ENCODE peak calls at places on chromosomes 4 and X, in five cellular contexts. P is transverse colon, E is upper lobe of left lung, S is breast epithelium, H is H1. O is an unnamed sample.

GRCh38 chr4:112857461-112857860 is 192.0 kb upstream of the ANK2 start:
- DNase-seq in E (no peak), H (no peak), S (no peak), P (no peak), O (no peak)

GRCh38 chr4:65259251-65259650 is 411.0 kb downstream of the EPHA5 start:
- DNase-seq in S (no peak), P (no peak), E (no peak), H (no peak), O (no peak)

GRCh38 chr4:71532407-71532806 is 193.6 kb downstream of the SLC4A4 start:
- DNase-seq in E (no peak), P (no peak), H (no peak), S (no peak), O (no peak)

GRCh38 chrX:38699116-38699515 is 102.1 kb upstream of the MID1IP1 start:
- DNase-seq in P (no peak), H (no peak), S (no peak), E (no peak), O (no peak)

GRCh38 chr4:84894621-84895020 is 71.9 kb downstream of the WDFY3 start:
- DNase-seq in P (no peak), E (peak), H (no peak), S (no peak), O (no peak)

GRCh38 chr4:143195581-143195980 is 10.9 kb downstream of the USP38 start:
- DNase-seq in S (no peak), P (no peak), E (no peak), H (no peak), O (no peak)

GRCh38 chr4:124178449-124179021 is 534.0 kb downstream of the ANKRD50 start:
- DNase-seq in P (no peak), S (no peak), H (no peak), E (no peak), O (no peak)

GRCh38 chr4:182015893-182016292 is 227.3 kb upstream of the TENM3 start:
- DNase-seq in P (no peak), E (no peak), H (no peak), S (no peak), O (no peak)

GRCh38 chr4:156190606-156191005 is 236.9 kb upstream of the CTSO start:
- DNase-seq in E (no peak), S (no peak), H (no peak), P (no peak), O (no peak)

GRCh38 chr4:154626793-154627484 is 14.5 kb upstream of the FGG start:
- DNase-seq in P (peak), E (peak), H (peak), S (peak), O (no peak)

GRCh38 chr4:70365479-70365878 is 4.9 kb downstream of the SMR3A start:
- DNase-seq in P (no peak), E (no peak), S (no peak), H (no peak), O (no peak)

GRCh38 chrX:150934453-150934852 is 36.0 kb upstream of the CD99L2 start:
- DNase-seq in S (no peak), P (peak), E (no peak), H (no peak), O (no peak)

GRCh38 chrX:21989415-21989814 is 42.7 kb upstream of the PHEX start:
- DNase-seq in P (no peak), E (no peak), S (no peak), H (no peak), O (no peak)

GRCh38 chr4:41709844-41710481 is 38.6 kb downstream of the PHOX2B start:
- DNase-seq in P (no peak), E (no peak), S (no peak), H (no peak), O (no peak)

GRCh38 chr4:172892300-172892699 is 276.3 kb upstream of the GALNT7 start:
- DNase-seq in H (peak), P (no peak), E (no peak), S (no peak), O (no peak)

GRCh38 chr4:181650033-181650825 is 593.0 kb upstream of the TENM3 start:
- DNase-seq in P (no peak), H (no peak), S (no peak), E (no peak), O (no peak)

GRCh38 chrX:15129412-15129811 is 140.5 kb downstream of the ASB9 start:
- DNase-seq in S (no peak), E (no peak), P (no peak), H (no peak), O (no peak)

GRCh38 chr4:139015269-139015947 is at the start of gene NOCT:
- DNase-seq in E (peak), H (peak), P (peak), S (peak), O (peak)

GRCh38 chr4:82248903-82249632 is 124.7 kb downstream of the HNRNPD start:
- DNase-seq in E (no peak), H (no peak), S (no peak), P (no peak), O (no peak)

GRCh38 chr4:48042979-48043461 is 26.4 kb downstream of the NIPAL1 start:
- DNase-seq in P (no peak), H (no peak), S (no peak), E (no peak), O (no peak)

GRCh38 chr4:76453232-76453631 is 18.2 kb downstream of the SHROOM3 start:
- DNase-seq in S (no peak), P (no peak), H (no peak), E (no peak), O (no peak)

DNA sequence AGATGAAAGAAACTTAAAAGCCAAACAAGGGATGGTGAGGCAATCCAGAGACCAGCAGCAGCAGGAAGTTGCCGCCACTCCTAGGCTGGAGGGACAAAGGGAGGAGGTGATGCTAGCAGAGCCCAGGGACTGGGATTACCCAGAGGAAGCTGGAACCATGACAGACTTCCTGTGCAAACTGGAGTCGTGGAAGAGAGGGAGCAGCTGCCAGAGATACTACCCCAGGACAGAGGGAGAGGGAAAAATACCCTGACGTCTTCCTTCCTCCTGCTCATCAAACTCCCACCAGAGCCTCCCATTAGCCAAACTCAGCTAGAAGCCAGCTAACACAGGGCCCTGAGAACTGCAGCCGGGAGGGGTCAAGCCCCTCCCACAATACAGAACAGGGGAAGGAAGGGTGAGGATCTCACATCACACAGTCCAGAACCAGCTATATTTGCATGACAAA is 101.2 kb upstream of the KLF3 start:
- DNase-seq in E (peak), S (no peak), H (no peak), P (peak), O (no peak)
- TF ChIP-seq POLR2AphosphoS5 in E (peak), S (no peak), H (no peak), P (no peak), O (no peak)

GRCh38 chr4:176680668-176681067 is 112.1 kb downstream of the VEGFC start:
- DNase-seq in P (no peak), E (no peak), H (no peak), S (no peak), O (no peak)
- H3K4me3 ChIP-seq in P (no peak), E (no peak), H (no peak), S (no peak), O (no peak)

GRCh38 chrX:136616987-136617685 is 30.8 kb upstream of the CD40LG start:
- DNase-seq in P (no peak), E (no peak), S (no peak), H (no peak), O (no peak)
- TF ChIP-seq POLR2A in P (no peak), E (no peak), S (no peak), H (no peak), O (no peak)

DNA sequence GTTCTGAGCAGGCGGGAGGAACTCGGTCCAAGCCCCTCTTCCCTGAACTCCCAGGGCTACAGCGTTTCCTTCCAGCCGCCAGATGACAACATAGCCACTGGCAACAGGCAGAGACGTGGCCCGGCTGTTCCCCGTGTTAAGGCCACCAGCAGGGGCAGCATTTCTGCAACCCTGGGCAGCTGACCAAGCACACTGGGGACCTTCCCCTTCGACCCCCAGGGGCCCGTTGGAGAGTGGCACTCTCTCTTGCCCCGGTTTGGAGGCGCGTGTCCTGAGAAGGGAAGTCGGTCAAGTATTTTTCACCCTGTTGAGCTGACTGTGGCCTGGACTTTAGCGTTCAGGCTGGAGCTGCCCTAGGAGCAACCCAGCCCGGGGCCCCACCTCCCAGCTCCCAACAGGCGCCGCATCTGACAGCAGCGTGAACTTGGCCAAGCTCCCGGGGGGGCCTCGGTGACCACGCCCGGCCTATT is 37.6 kb downstream of the ZBTB49 start:
- DNase-seq in P (no peak), S (no peak), E (peak), H (peak), O (peak)
- TF ChIP-seq POLR2AphosphoS5 in P (no peak), S (no peak), E (no peak), H (no peak), O (no peak)

DNA sequence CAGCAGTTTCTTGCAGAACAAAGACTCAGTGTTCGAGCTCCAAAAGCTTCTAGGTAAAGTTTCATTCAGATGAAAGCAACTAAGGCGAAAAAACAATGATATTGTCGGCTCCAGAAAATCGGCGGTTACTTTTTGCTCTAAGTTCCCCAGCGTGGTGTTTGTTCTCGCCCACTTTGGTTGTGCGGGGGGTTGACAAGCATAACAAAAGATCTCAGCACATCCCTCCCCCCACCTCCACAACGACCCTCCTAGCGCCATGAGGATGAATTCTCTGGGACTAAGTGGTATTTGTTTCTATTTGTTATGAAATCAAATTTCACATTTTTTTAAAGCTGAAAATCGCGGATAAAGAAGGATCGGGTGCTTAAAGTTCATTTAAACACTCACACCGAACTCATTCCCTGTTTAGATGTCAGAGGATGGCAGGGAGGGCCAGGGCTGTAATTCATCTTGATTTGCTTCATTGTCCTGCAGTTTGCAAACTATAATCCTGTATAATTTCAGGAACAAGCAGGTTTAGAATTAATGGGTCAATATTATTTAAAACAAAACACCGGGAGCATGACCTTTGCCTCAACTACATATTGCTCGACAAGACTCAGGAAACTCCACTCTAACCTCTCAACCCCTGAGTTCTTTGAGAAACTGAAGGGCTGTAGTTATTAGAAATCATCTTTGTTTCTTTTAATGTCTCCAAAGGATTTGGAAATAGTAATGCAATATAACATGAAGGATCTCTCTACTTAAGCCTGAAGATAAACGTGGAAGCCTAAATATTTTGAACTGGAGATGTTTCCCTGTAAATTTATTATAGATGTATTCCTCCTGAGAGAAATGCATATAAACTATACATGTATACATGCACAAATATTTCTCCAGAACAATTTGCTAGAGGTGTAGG is 6.5 kb downstream of the PITX2 start:
- DNase-seq in E (no peak), S (no peak), H (no peak), P (no peak), O (no peak)
- H3K4me3 ChIP-seq in E (no peak), S (no peak), H (peak), P (no peak), O (no peak)

DNA sequence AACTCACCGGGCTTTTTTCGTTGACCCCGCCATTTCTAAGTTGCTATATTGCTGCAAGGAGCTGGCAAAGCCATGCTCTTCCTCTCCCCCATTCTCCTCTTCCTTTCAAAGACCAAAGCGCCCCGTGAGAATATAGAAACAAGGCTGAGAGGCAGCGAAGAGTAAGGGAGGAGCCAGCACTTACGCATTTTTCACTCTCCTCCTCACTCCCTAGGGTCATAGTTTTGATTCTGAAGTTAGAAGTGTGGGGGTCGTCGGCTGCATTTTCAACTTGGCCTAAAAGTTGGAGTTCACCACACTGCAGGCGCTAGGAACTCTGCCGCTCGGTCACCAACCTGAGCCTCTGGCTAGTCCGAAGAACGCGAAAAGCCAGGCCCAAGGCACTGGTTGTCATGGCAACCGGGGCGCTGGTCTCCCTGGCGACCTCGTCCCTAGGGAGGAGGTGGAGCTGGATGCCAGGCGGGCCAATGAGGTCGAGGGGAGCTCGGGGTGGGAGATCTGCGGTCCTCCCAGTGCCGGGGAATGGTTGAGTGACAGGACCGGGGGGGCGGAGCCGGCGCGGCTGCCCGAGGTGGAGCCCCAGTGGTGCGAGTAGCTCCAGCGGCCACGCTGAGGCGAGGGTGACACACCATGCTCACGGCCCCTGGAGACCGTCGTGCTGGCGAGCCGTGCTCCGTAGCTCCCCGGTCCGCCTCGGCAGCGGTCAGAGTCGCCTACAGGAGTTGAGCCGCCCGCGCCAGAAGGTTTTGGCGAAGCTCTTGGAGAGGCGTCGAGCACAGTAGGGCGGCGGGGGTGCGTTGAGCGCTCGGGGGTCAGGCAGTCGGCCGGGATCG is at the start of gene PTPN13:
- DNase-seq in H (peak), P (peak), S (peak), E (peak), O (peak)
- TF ChIP-seq POLR2A in H (peak), P (peak), S (peak), E (peak), O (peak)

GRCh38 chrX:66015152-66015827 is 24.6 kb downstream of the VSIG4 start:
- DNase-seq in P (peak), S (no peak), E (peak), H (no peak), O (no peak)
- TF ChIP-seq POLR2AphosphoS5 in P (peak), S (no peak), E (peak), H (no peak), O (no peak)

GRCh38 chr4:188031751-188032150 is 36.2 kb downstream of the ZFP42 start:
- DNase-seq in H (no peak), E (no peak), P (no peak), S (no peak), O (no peak)
- H3K4me3 ChIP-seq in H (peak), E (no peak), P (no peak), S (no peak), O (no peak)

GRCh38 chr4:2791518-2792395 is 1.1 kb upstream of the SH3BP2 start:
- DNase-seq in E (peak), H (no peak), P (peak), S (no peak), O (peak)
- TF ChIP-seq POLR2A in E (no peak), H (no peak), P (no peak), S (no peak), O (no peak)